ENCODE peak calls at places on chromosomes 13 and 19, in ten cellular contexts. E is ovary; T is thoracic aorta; D is transverse colon; I is fibroblast of lung; S is SJSA1; V is heart left ventricle; M is neuronal stem cell; Z is effector memory CD4-positive, alpha-beta T cell; W is left ventricle myocardium inferior. H is an unnamed sample. For H3K36me3, H3K4me1 and H3K9me3, the result is how much of the 10 kb centered on the place peaks cover.

GRCh38 chr13:72004975-72005374 is 138.0 kb upstream of the DACH1 start:
- DNase-seq in E (no peak), T (no peak), D (no peak), I (peak), S (no peak), V (no peak), M (peak), Z (no peak), W (no peak), H (no peak)

GRCh38 chr19:54229146-54229545 is 6.3 kb upstream of the LILRB3 start:
- DNase-seq in E (no peak), T (no peak), D (no peak), I (no peak), S (peak), V (no peak), M (no peak), Z (no peak), W (no peak), H (no peak)

GRCh38 chr13:27203854-27204253 is 32.2 kb upstream of the USP12 start:
- DNase-seq in E (no peak), T (no peak), D (no peak), I (no peak), S (no peak), V (no peak), M (no peak), Z (no peak), W (no peak), H (no peak)

GRCh38 chr13:21212138-21212775 is 35.8 kb downstream of the MRPL57 start:
- DNase-seq in E (no peak), T (no peak), D (no peak), I (no peak), S (no peak), V (no peak), M (no peak), Z (no peak), W (no peak), H (no peak)

GRCh38 chr13:44050450-44051063 is 170.9 kb downstream of the LACC1 start:
- DNase-seq in E (no peak), T (no peak), D (no peak), I (no peak), S (no peak), V (no peak), M (no peak), Z (no peak), W (no peak), H (no peak)

GRCh38 chr13:38341149-38341692 is 8.4 kb upstream of the UFM1 start:
- DNase-seq in E (no peak), T (no peak), D (no peak), I (peak), S (no peak), V (no peak), M (no peak), Z (no peak), W (no peak), H (no peak)

GRCh38 chr13:98761126-98761978 is 8.9 kb upstream of the SLC15A1 start:
- DNase-seq in E (no peak), T (no peak), D (no peak), I (peak), S (no peak), V (no peak), M (no peak), Z (no peak), W (no peak), H (no peak)

GRCh38 chr13:103517066-103517767 is 451.0 kb upstream of the SLC10A2 start:
- DNase-seq in E (no peak), T (no peak), D (no peak), I (no peak), S (no peak), V (no peak), M (no peak), Z (no peak), W (no peak), H (no peak)

GRCh38 chr19:32924200-32924599 is 47.6 kb downstream of the CEP89 start:
- DNase-seq in E (no peak), T (no peak), D (peak), I (peak), S (no peak), V (no peak), M (no peak), Z (no peak), W (no peak), H (no peak)

GRCh38 chr19:43776285-43776684 is 4.5 kb downstream of the KCNN4 start:
- DNase-seq in E (no peak), T (no peak), D (no peak), I (no peak), S (no peak), V (no peak), M (no peak), Z (no peak), W (no peak), H (no peak)

GRCh38 chr13:101576977-101577376 is 124.5 kb downstream of the ITGBL1 start:
- DNase-seq in E (no peak), T (no peak), D (no peak), I (no peak), S (no peak), V (no peak), M (no peak), Z (no peak), W (no peak), H (no peak)

GRCh38 chr13:102609696-102610095 is 12.9 kb downstream of the TPP2 start:
- DNase-seq in E (no peak), T (no peak), D (no peak), I (no peak), S (no peak), V (no peak), M (no peak), Z (no peak), W (no peak), H (no peak)

GRCh38 chr19:19146000-19146608 is 7.8 kb upstream of the TMEM161A start:
- DNase-seq in E (peak), T (no peak), D (peak), I (peak), S (peak), V (peak), M (peak), Z (peak), W (peak), H (peak)

GRCh38 chr13:99987180-99988047 is 5.8 kb downstream of the ZIC2 start:
- DNase-seq in E (no peak), T (no peak), D (no peak), I (no peak), S (peak), V (no peak), M (no peak), Z (no peak), W (no peak), H (no peak)

GRCh38 chr19:55273978-55274707 is 5.8 kb downstream of the HSPBP1 start:
- DNase-seq in E (no peak), T (no peak), D (no peak), I (no peak), S (no peak), V (no peak), M (no peak), Z (no peak), W (no peak), H (no peak)

GRCh38 chr13:109695402-109696190 is 90.8 kb downstream of the IRS2 start:
- DNase-seq in E (no peak), T (no peak), D (no peak), I (no peak), S (peak), V (no peak), M (no peak), Z (no peak), W (no peak), H (no peak)

GRCh38 chr13:48125794-48126228 is 30.9 kb upstream of the MED4 start:
- DNase-seq in E (peak), T (no peak), D (no peak), I (peak), S (no peak), V (no peak), M (no peak), Z (no peak), W (no peak), H (no peak)

GRCh38 chr13:53121879-53122278 is 93.3 kb downstream of the OLFM4 start:
- DNase-seq in E (no peak), T (no peak), D (no peak), I (no peak), S (no peak), V (no peak), M (no peak), Z (no peak), W (no peak), H (no peak)

GRCh38 chr19:2475018-2475701 is 767 bp upstream of the GADD45B start:
- DNase-seq in E (peak), T (peak), D (peak), I (peak), S (peak), V (peak), M (no peak), Z (no peak), W (peak), H (peak)

GRCh38 chr13:41833851-41834250 is 127.1 kb downstream of the VWA8 start:
- DNase-seq in E (no peak), T (no peak), D (no peak), I (peak), S (no peak), V (no peak), M (no peak), Z (no peak), W (no peak), H (no peak)
- H3K36me3 ChIP-seq in E (under half), T (under half), D (under half), I (under half), S (under half), V (under half), M (under half), Z (under half), W (under half), H (under half)

DNA sequence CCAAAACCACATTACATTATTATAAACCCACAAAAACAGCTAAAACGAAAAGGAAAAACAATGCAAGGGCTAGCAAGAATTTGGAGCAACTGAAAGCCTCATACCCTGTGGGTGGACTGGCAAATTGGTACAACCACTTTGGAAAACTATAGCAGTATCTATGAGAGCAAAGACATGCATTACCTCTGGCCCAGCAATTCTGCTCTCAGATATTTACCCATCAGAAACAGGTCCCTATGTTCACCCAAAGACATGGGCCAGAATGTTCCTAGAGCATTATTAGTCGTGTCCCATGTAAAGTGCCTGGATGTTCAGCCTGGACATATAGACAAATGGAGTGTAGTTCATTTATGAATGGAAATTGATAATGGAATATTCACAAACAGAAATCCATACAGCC is 27.9 kb downstream of the POP4 start:
- DNase-seq in E (no peak), T (no peak), D (no peak), I (no peak), S (no peak), V (no peak), M (no peak), Z (no peak), W (no peak), H (no peak)
- H3K4me1 ChIP-seq in E (under half), T (under half), D (under half), I (under half), S (under half), V (under half), M (under half), Z (under half), W (under half), H (under half)

DNA sequence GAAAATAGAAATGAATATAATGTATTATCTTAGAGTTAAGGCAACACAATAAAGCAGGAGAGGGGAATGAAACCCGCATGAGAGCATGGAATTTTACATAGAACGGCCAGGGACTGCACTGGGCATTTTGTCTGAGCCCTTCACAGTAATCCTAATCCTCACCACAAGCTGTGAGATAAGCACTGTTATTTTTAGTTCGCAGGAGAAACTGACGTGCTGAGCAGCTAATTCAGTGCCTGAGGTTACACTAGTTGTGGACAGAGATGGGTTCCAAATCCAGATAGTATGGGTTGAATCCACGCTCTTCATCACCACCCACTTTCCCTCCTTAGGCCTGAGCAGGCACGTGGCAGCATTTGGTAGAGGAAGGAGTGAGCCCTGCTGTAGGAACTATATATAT is 24.8 kb upstream of the ZNF527 start:
- DNase-seq in E (no peak), T (no peak), D (no peak), I (no peak), S (no peak), V (no peak), M (no peak), Z (no peak), W (no peak), H (no peak)
- H3K9me3 ChIP-seq in E (under half), T (under half), D (under half), I (under half), S (under half), V (under half), M (under half), Z (under half), W (under half), H (under half)

GRCh38 chr13:33193428-33193974 is 92.1 kb downstream of the STARD13 start:
- DNase-seq in E (no peak), T (no peak), D (no peak), I (peak), S (peak), V (no peak), M (peak), Z (no peak), W (no peak), H (no peak)
- H3K36me3 ChIP-seq in E (under half), T (under half), D (under half), I (under half), S (under half), V (under half), M (under half), Z (under half), W (under half), H (under half)

GRCh38 chr13:106527806-106528205 is 7.7 kb downstream of the EFNB2 start:
- DNase-seq in E (no peak), T (no peak), D (no peak), I (no peak), S (no peak), V (no peak), M (no peak), Z (no peak), W (no peak), H (peak)

GRCh38 chr13:106530209-106530906 is 5.1 kb downstream of the EFNB2 start:
- DNase-seq in E (no peak), T (no peak), D (peak), I (no peak), S (no peak), V (no peak), M (no peak), Z (no peak), W (no peak), H (peak)

GRCh38 chr13:106530907-106531520 is 4.4 kb downstream of the EFNB2 start:
- DNase-seq in E (no peak), T (no peak), D (no peak), I (no peak), S (no peak), V (no peak), M (no peak), Z (no peak), W (no peak), H (peak)

GRCh38 chr13:106528711-106529414 is 6.6 kb downstream of the EFNB2 start:
- DNase-seq in E (no peak), T (no peak), D (no peak), I (no peak), S (no peak), V (no peak), M (peak), Z (no peak), W (no peak), H (no peak)

DNA sequence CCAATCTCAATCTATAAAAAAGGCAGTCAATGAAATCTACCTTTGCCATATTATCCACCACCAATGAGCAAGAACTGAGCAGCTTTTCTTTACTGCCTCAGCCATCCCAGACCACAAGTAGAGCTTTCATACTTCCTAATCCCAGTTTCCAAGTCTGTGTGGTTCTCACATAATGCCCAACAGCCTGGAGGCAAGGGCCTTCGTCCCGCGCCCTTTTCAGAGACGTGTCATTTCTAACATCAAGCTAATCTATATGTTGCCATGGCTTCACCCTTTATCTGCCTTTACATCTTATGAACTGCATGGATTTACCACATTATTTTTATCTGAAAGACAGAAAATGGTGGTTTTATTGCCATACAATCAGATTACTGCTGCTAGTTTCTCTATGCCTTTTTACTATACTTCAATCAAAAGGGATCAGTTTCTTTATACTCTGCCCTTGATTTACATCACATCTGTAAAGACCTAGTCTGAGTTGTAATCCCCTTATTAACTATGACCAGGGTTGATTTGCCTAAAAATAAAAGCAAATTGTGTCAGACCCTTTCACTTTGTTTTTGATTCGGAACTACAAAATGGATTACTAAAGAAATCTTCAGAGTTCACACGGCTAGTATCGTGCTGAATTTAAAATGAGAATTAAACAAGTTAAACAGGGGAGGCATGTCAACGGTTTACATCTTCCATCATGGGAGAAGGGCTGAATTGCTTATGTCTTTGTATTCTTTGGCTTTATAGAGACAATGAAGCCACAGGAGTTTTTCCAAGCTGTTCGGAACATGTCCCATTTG is 5.8 kb downstream of the EFNB2 start:
- DNase-seq in E (no peak), T (no peak), D (no peak), I (no peak), S (no peak), V (no peak), M (no peak), Z (no peak), W (no peak), H (peak)
- H3K4me1 ChIP-seq in E (under half), T (under half), D (half or more), I (under half), S (under half), V (under half), M (under half), Z (under half), W (half or more), H (under half)

DNA sequence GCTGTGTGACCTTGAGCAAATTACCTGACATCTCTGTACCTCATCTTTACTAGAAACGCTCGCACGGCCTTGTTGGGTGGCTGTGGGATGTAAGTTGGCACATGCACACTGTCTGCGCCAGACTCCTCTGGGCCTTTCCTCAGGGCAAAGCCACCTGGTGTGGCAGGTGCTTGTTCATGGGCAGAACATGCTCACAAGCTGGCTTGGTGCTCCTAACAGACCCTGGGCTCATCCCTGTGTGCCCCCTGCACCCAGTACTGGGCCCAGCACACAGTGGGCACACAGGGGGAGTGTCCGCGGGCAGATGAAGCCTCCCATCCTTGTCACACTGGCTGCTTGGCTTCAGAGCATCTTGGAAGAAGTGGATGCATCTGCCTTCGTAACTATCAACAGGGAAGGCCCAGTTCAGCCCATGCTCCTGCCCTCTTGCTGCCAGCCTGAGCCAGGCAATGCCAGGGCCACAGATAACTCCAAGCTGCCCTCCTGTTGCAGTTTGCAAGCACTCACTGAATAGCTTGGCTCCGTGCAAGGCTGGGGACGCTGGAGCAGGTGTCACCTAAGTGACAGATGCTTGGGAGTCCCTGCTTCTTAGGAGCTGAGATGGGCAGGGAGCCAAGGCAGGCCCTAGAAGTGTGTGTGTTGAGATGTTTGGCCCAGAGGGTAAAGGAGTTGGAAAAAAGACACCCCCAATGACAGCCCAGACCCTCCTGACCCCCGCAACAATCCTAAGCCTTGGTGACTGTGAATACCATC is 123.9 kb downstream of the TUBA3C start:
- DNase-seq in E (no peak), T (no peak), D (no peak), I (no peak), S (no peak), V (no peak), M (no peak), Z (no peak), W (no peak), H (no peak)
- H3K9me3 ChIP-seq in E (under half), T (under half), D (under half), I (under half), S (under half), V (under half), M (half or more), Z (under half), W (under half), H (under half)

H was measured in HAP-1.